ENCODE peak calls at places on chromosomes 6 and 20, in nine cellular contexts. E is endothelial cell of umbilical vein, D is GM23338, N is HCT116, U is sigmoid colon, I is Panc1, Y is GM12878, C is upper lobe of left lung, W is transverse colon. B is an unnamed sample.

GRCh38 chr6:66725670-66726069 is 1018.6 kb upstream of the EYS start:
- DNase-seq in U (no peak), Y (no peak), C (no peak), W (no peak), I (no peak), N (no peak), E (no peak), D (no peak), B (no peak)

GRCh38 chr6:27248783-27249182 is 1.3 kb downstream of the PRSS16 start:
- DNase-seq in N (no peak), U (no peak), C (no peak), Y (no peak), D (no peak), E (no peak), I (no peak), W (no peak), B (no peak)

GRCh38 chr20:9036593-9036992 is 32.3 kb upstream of the PLCB4 start:
- DNase-seq in C (no peak), Y (no peak), D (no peak), I (no peak), N (peak; percentile 12), E (no peak), W (no peak), U (no peak), B (no peak)

GRCh38 chr6:166309977-166310376 is 1.8 kb upstream of the PRR18 start:
- DNase-seq in D (no peak), E (no peak), U (no peak), Y (no peak), I (no peak), N (no peak), W (no peak), C (no peak), B (no peak)

GRCh38 chr6:118252474-118252873 is 295.6 kb upstream of the PLN start:
- DNase-seq in I (no peak), Y (no peak), C (no peak), E (no peak), N (no peak), D (no peak), U (no peak), W (no peak), B (no peak)

GRCh38 chr6:93120154-93120742 is 299.1 kb downstream of the EPHA7 start:
- DNase-seq in D (peak; percentile 48), N (no peak), E (no peak), W (no peak), I (no peak), Y (no peak), U (no peak), C (no peak), B (no peak)

GRCh38 chr6:7640607-7641577 is 50.9 kb downstream of the SNRNP48 start:
- DNase-seq in N (peak; percentile 29), Y (no peak), W (no peak), C (no peak), D (peak; percentile 36), E (no peak), I (no peak), U (no peak), B (no peak)

GRCh38 chr20:49610701-49611538 is 43.0 kb upstream of the PTGIS start:
- DNase-seq in U (peak; percentile 87), C (peak; percentile 92), W (peak; percentile 87), D (peak; percentile 98), I (peak; percentile 61), Y (no peak), E (peak; percentile 54), N (peak; percentile 72), B (peak; percentile 86)

GRCh38 chr6:123393333-123393732 is 243.4 kb downstream of the TRDN start:
- DNase-seq in I (no peak), N (no peak), Y (no peak), D (peak; percentile 27), E (peak; percentile 12), W (no peak), U (no peak), C (no peak), B (no peak)

GRCh38 chr6:22470454-22471368 is 98.7 kb upstream of the HDGFL1 start:
- DNase-seq in Y (peak; percentile 9), D (peak; percentile 5), N (no peak), I (peak; percentile 10), W (peak; percentile 46), U (no peak), C (peak; percentile 62), E (peak; percentile 98), B (peak; percentile 80)

GRCh38 chr6:37308084-37308817 is 45.5 kb upstream of the RNF8 start:
- DNase-seq in Y (no peak), D (no peak), E (peak; percentile 49), U (no peak), N (no peak), C (peak; percentile 56), I (no peak), W (no peak), B (no peak)

GRCh38 chr6:132227937-132228336 is 173.3 kb downstream of the MOXD1 start:
- DNase-seq in Y (no peak), C (no peak), U (no peak), N (no peak), E (no peak), W (no peak), D (no peak), I (no peak), B (no peak)

GRCh38 chr20:50270569-50270968 is 79.9 kb downstream of the CEBPB start:
- DNase-seq in U (no peak), N (no peak), W (no peak), D (no peak), I (no peak), Y (no peak), E (no peak), C (peak; percentile 80), B (no peak)

GRCh38 chr20:31760457-31761240 is 21.6 kb downstream of the TPX2 start:
- DNase-seq in Y (no peak), U (no peak), N (no peak), C (no peak), E (no peak), W (no peak), I (no peak), D (no peak), B (no peak)

GRCh38 chr20:19370076-19371075 is 157.9 kb downstream of the SLC24A3 start:
- DNase-seq in U (no peak), Y (no peak), I (no peak), E (no peak), N (no peak), D (no peak), W (no peak), C (no peak), B (no peak)

GRCh38 chr6:135161996-135162395 is 19.1 kb upstream of the MYB start:
- DNase-seq in N (no peak), E (no peak), W (no peak), I (no peak), U (no peak), C (no peak), D (no peak), Y (no peak), B (no peak)

GRCh38 chr20:19354950-19355349 is 142.5 kb downstream of the SLC24A3 start:
- DNase-seq in E (no peak), I (no peak), C (no peak), Y (no peak), N (no peak), U (no peak), D (no peak), W (no peak), B (no peak)

GRCh38 chr6:56624046-56624727 is 18.5 kb downstream of the DST start:
- DNase-seq in Y (no peak), U (no peak), C (no peak), E (no peak), I (no peak), W (no peak), D (no peak), N (no peak), B (no peak)

GRCh38 chr6:165644586-165645266 is 18.3 kb downstream of the PDE10A start:
- DNase-seq in D (no peak), Y (no peak), U (no peak), W (no peak), E (no peak), N (no peak), I (no peak), C (no peak), B (no peak)

GRCh38 chr6:157873735-157874344 is 50.8 kb downstream of the SNX9 start:
- DNase-seq in C (peak; percentile 63), E (peak; percentile 79), W (peak; percentile 88), D (peak; percentile 93), U (peak; percentile 88), Y (peak; percentile 16), I (peak; percentile 48), N (peak; percentile 50), B (peak; percentile 85)
- TF ChIP-seq POLR2AphosphoS5 in C (no peak), E (no peak), W (no peak), D (no peak), U (no peak), Y (no peak), I (no peak), N (no peak), B (no peak)

DNA sequence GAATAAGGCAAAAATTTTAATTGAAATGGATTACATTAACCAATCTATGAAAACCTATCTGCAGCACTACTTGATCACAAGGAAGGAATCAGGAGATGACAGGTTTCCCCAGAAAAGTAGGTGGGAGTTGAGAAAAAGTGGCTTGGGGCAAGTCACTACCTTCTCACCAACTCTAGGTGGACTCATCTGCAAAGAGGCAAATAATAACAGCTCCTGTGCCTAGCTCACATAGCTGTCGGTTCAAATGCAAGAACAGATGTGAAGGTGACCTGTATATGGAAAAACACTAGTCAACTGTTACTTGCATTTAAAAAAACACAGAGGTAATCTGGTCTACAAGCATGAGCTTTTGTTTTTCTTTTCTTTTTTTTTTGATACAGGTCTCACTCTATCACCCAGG is 67.2 kb downstream of the POPDC3 start:
- DNase-seq in W (no peak), Y (no peak), N (no peak), I (no peak), D (peak; percentile 44), U (no peak), C (no peak), E (no peak), B (no peak)
- TF ChIP-seq CTCF in W (no peak), Y (no peak), N (no peak), I (no peak), D (peak; percentile 31), U (no peak), C (no peak), E (no peak), B (no peak)

DNA sequence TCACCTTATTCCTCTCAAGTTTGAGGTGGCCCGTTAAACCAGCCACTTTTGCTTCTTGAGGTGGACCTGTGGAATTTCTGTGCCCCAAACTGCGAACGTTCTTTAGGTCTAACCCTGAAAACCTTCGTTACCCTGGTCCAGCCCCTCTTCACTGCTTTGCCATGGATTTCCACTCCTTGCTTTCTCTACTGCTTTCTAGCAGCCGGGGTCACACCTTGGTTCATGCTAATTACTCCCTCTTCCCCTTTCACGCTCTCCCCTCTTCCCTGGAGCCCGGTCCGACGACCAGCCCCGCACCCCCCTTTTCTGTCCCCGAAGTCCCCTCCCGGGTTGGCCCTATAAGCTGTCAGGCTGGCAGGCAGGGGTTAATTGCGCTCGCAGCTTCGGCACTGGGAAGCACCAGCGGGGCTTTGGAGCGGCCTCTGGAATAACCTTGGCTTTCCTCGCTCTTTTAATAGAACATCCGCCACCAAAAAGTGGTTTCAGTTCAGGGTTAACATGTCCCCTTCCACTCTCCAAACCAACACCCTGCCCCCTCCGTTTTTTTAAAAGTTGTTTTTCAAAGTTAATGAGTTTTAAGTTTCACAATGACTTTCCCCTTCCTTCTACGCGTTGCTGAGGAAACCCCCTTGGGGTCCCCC is 1.4 kb upstream of the HIVEP1 start:
- DNase-seq in E (no peak), D (peak; percentile 80), N (no peak), I (peak; percentile 48), W (peak; percentile 71), C (peak; percentile 74), U (peak; percentile 89), Y (no peak), B (peak; percentile 66)
- TF ChIP-seq POLR2AphosphoS5 in E (no peak), D (no peak), N (no peak), I (no peak), W (no peak), C (no peak), U (peak; percentile 27), Y (peak; percentile 97), B (no peak)

GRCh38 chr20:12358006-12358654 is 440.4 kb downstream of the BTBD3 start:
- DNase-seq in D (peak; percentile 69), W (no peak), I (no peak), N (no peak), Y (no peak), C (no peak), U (no peak), E (no peak), B (no peak)
- TF ChIP-seq CTCF in D (peak; percentile 64), W (no peak), I (peak; percentile 21), N (no peak), Y (no peak), C (no peak), U (no peak), E (no peak), B (no peak)

B was measured in stomach.